ENCODE peak calls at places on chromosomes 2 and 18, in nine cellular contexts. W is right lobe of liver, E is K562, U is tibial nerve, L is testis, I is A549, S is breast epithelium, F is IMR-90, A is body of pancreas. V is an unnamed sample.

GRCh38 chr2:7676714-7677113 is 759.5 kb downstream of the RNF144A start:
- DNase-seq in U (no peak), E (no peak), F (no peak), A (no peak), W (no peak), L (no peak), S (no peak), I (no peak), V (no peak)

GRCh38 chr18:68928762-68929675 is 131.1 kb downstream of the CCDC102B start:
- DNase-seq in W (no peak), L (no peak), U (no peak), E (no peak), I (no peak), A (no peak), S (no peak), F (no peak), V (no peak)

GRCh38 chr2:82275599-82275998 is 1971.0 kb upstream of the LRRTM1 start:
- DNase-seq in L (no peak), A (no peak), E (no peak), I (no peak), U (no peak), S (no peak), F (no peak), W (no peak), V (no peak)

GRCh38 chr2:233051241-233052149 is 8.6 kb upstream of the INPP5D start:
- DNase-seq in E (peak; percentile 45), W (no peak), I (no peak), A (peak; percentile 24), U (no peak), S (peak; percentile 35), F (peak; percentile 24), L (no peak), V (peak; percentile 38)

GRCh38 chr18:79507076-79507545 is 111.4 kb downstream of the NFATC1 start:
- DNase-seq in A (peak; percentile 44), W (peak; percentile 80), F (no peak), E (peak; percentile 75), S (peak; percentile 57), U (peak; percentile 36), L (peak; percentile 53), I (no peak), V (peak; percentile 71)

GRCh38 chr18:25786778-25787177 is 303.6 kb downstream of the SS18 start:
- DNase-seq in E (no peak), W (no peak), S (no peak), A (no peak), I (no peak), U (no peak), F (peak; percentile 83), L (no peak), V (no peak)

GRCh38 chr2:227163445-227163997 is 484 bp downstream of the COL4A4 start:
- DNase-seq in S (no peak), I (peak; percentile 26), U (no peak), A (peak; percentile 23), E (no peak), W (no peak), F (no peak), L (no peak), V (peak; percentile 59)

GRCh38 chr2:33441235-33441810 is 35.1 kb upstream of the RASGRP3 start:
- DNase-seq in A (peak; percentile 45), F (peak; percentile 78), S (no peak), I (peak; percentile 80), E (peak; percentile 25), L (peak; percentile 71), U (no peak), W (no peak), V (peak; percentile 55)

GRCh38 chr2:128536925-128537620 is 218.4 kb upstream of the HS6ST1 start:
- DNase-seq in W (no peak), S (no peak), U (no peak), L (no peak), I (peak; percentile 27), E (peak; percentile 13), F (peak; percentile 99), A (no peak), V (no peak)

GRCh38 chr2:64859208-64860161 is 129.7 kb upstream of the SLC1A4 start:
- DNase-seq in S (peak; percentile 87), I (peak; percentile 83), E (peak; percentile 92), U (peak; percentile 79), A (peak; percentile 94), L (peak; percentile 93), W (peak; percentile 92), F (peak; percentile 87), V (peak; percentile 95)

GRCh38 chr2:233115121-233115520 is 55.0 kb downstream of the INPP5D start:
- DNase-seq in I (no peak), U (no peak), E (no peak), F (no peak), L (no peak), S (no peak), A (no peak), W (no peak), V (no peak)

GRCh38 chr2:108392029-108392428 is 14.3 kb downstream of the SULT1C4 start:
- DNase-seq in F (no peak), W (no peak), I (no peak), S (no peak), E (no peak), U (no peak), A (no peak), L (no peak), V (no peak)

GRCh38 chr18:61749031-61749430 is 143.8 kb downstream of the RNF152 start:
- DNase-seq in I (no peak), U (no peak), A (no peak), L (no peak), F (no peak), W (no peak), E (no peak), S (no peak), V (no peak)
- H3K27ac ChIP-seq in I (no peak overlapping the region), U (no peak overlapping the region), A (no peak overlapping the region), L (peak overlapping the region; percentile 75), F (no peak overlapping the region), W (no peak overlapping the region), E (no peak overlapping the region), S (no peak overlapping the region), V (no peak overlapping the region)

DNA sequence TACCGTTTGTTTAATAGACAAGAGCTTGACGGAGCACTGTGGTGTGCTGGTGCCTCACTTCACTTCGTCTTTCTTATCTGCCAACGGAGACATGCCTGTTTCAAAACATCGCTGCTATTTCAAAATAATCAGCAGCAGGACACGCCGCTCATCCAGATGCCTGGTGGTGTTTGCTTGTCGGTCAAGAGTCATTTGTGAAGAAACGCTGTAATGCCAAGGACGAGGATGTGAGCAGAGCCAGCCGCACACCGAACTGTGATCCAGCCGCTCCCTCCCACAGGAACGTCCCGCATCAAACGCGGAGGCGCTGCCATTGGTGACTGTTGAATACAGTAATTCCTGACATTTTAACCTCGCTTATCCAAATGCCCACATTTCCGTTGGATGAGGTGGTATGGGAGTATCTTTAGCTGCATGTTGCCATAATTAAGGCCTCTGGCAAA is 432.4 kb downstream of the FBXO15 start:
- DNase-seq in W (no peak), L (peak; percentile 16), S (no peak), A (no peak), E (no peak), I (peak; percentile 12), F (peak; percentile 42), U (no peak), V (no peak)
- H3K4me1 ChIP-seq in W (no peaks in the 10 kb centered on the region), L (no peaks in the 10 kb centered on the region), S (no peaks in the 10 kb centered on the region), A (no peaks in the 10 kb centered on the region), E (no peaks in the 10 kb centered on the region), I (no peaks in the 10 kb centered on the region), F (peaks cover 11% of the 10 kb centered on the region), U (no peaks in the 10 kb centered on the region), V (no peaks in the 10 kb centered on the region)

DNA sequence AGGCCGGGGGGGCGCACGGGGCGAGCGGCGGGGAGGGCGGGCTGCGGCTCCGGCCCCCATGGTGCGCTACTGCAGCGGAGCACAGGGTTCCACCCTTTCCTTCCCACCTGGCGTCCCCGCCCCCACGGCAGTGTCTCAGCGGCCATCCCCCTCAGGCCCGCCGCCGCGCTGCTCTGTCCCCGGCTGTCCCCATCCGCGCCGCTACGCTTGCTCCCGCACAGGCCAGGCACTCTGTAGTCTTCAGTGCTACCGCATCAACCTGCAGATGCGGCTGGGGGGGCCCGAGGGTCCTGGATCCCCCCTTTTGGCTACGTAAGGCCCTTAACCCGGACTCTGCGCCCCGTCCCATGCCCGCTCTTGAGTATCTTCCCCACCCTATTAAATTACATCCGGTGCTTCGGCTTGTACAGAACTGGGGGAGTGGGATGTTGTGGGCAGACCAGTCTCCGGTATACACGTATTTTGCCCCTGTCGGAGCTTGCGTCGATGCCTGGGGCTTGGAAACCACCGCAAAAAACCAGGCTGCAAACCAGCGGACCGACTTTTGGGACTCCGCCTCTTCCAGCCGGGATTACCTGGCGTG is 598 bp upstream of the WBP1 start:
- DNase-seq in L (peak; percentile 76), A (peak; percentile 74), U (peak; percentile 38), W (peak; percentile 86), E (no peak), I (peak; percentile 74), S (peak; percentile 62), F (no peak), V (peak; percentile 81)
- TF ChIP-seq POLR2A in L (peak; percentile 85), A (peak; percentile 91), U (peak; percentile 79), W (peak; percentile 88), E (no peak), I (peak; percentile 53), S (peak; percentile 80), F (no peak), V (peak; percentile 97)

GRCh38 chr2:129906861-129907235 is 72.6 kb upstream of the RAB6C start:
- DNase-seq in I (no peak), A (no peak), S (peak; percentile 7), L (no peak), F (no peak), U (no peak), W (no peak), E (no peak), V (no peak)

GRCh38 chr2:129907256-129907973 is 72.1 kb upstream of the RAB6C start:
- DNase-seq in F (no peak), W (no peak), A (no peak), U (no peak), L (no peak), I (no peak), E (no peak), S (peak; percentile 6), V (no peak)

GRCh38 chr2:129906139-129906860 is 73.2 kb upstream of the RAB6C start:
- DNase-seq in A (no peak), E (no peak), L (no peak), S (peak; percentile 5), F (no peak), I (no peak), W (no peak), U (no peak), V (no peak)

GRCh38 chr2:129904532-129905446 is 74.7 kb upstream of the RAB6C start:
- DNase-seq in E (no peak), I (no peak), L (no peak), S (no peak), F (no peak), U (no peak), A (no peak), W (no peak), V (no peak)

GRCh38 chr2:129905664-129906081 is 73.8 kb upstream of the RAB6C start:
- DNase-seq in A (no peak), I (no peak), E (no peak), U (no peak), W (no peak), S (no peak), F (no peak), L (no peak), V (no peak)
- H3K27ac ChIP-seq in A (no peak overlapping the region), I (no peak overlapping the region), E (no peak overlapping the region), U (no peak overlapping the region), W (no peak overlapping the region), S (no peak overlapping the region), F (no peak overlapping the region), L (no peak overlapping the region), V (no peak overlapping the region)

GRCh38 chr2:179261161-179261825 is 3.3 kb downstream of the SESTD1 start:
- DNase-seq in S (no peak), F (no peak), U (no peak), W (no peak), L (no peak), I (no peak), A (no peak), E (no peak), V (no peak)
- H3K4me1 ChIP-seq in S (peaks cover 3% of the 10 kb centered on the region), F (peaks cover 2% of the 10 kb centered on the region), U (no peaks in the 10 kb centered on the region), W (peaks cover 10% of the 10 kb centered on the region), L (peaks cover 21% of the 10 kb centered on the region), I (peaks cover 21% of the 10 kb centered on the region), A (peaks cover 32% of the 10 kb centered on the region), E (peaks cover 6% of the 10 kb centered on the region), V (no peaks in the 10 kb centered on the region)